ENCODE peak calls at places on chromosomes 5 and 9, in seven cellular contexts. P is Daoy; M is stimulated activated CD4-positive, alpha-beta T cell treated with anti-CD3 and anti-CD28 coated beads, Interleukin-15, amount 100 ng/mL, for 24 hours; J is pancreas; U is ACHN; K is uterus; E is ovary. C is an unnamed sample.

GRCh38 chr5:68344447-68345111 is 129.0 kb downstream of the PIK3R1 start:
- DNase-seq in M (peak), J (no peak), U (peak), E (no peak), P (peak), K (no peak), C (no peak)

GRCh38 chr5:136330353-136330913 is 34.9 kb downstream of the TRPC7 start:
- DNase-seq in P (no peak), K (no peak), E (no peak), M (no peak), U (no peak), J (no peak), C (peak)

GRCh38 chr5:52356311-52356918 is 431.3 kb upstream of the ITGA1 start:
- DNase-seq in E (no peak), K (no peak), U (peak), J (no peak), P (no peak), M (no peak), C (no peak)

GRCh38 chr9:137027369-137028012 is 546 bp downstream of the ABCA2 start:
- DNase-seq in J (no peak), P (peak), K (no peak), E (no peak), U (peak), M (no peak), C (no peak)

GRCh38 chr5:144104086-144104485 is 66.4 kb downstream of the YIPF5 start:
- DNase-seq in J (no peak), U (no peak), M (no peak), E (no peak), K (no peak), P (no peak), C (no peak)

GRCh38 chr9:114521846-114522245 is 16.6 kb upstream of the WHRN start:
- DNase-seq in J (no peak), M (no peak), P (peak), U (peak), E (no peak), K (no peak), C (no peak)

GRCh38 chr9:131562032-131562959 is 17.0 kb downstream of the PRRT1B start:
- DNase-seq in J (no peak), K (no peak), U (peak), E (no peak), M (no peak), P (peak), C (peak)

GRCh38 chr5:99077254-99077640 is 148.4 kb upstream of the CHD1 start:
- DNase-seq in M (no peak), K (no peak), E (no peak), U (no peak), J (no peak), P (no peak), C (no peak)

GRCh38 chr5:82406200-82406773 is 128.1 kb upstream of the RPS23 start:
- DNase-seq in K (peak), M (no peak), P (peak), E (no peak), J (no peak), U (no peak), C (no peak)

GRCh38 chr5:78984020-78984610 is 995 bp downstream of the ARSB start:
- DNase-seq in M (no peak), P (no peak), K (no peak), U (peak), E (no peak), J (no peak), C (no peak)

GRCh38 chr5:102778478-102778877 is 23.4 kb downstream of the PAM start:
- DNase-seq in J (no peak), U (no peak), E (no peak), K (no peak), M (no peak), P (peak), C (no peak)

GRCh38 chr9:81266086-81266485 is 423.3 kb downstream of the TLE1 start:
- DNase-seq in P (no peak), J (no peak), E (no peak), U (no peak), K (no peak), M (no peak), C (no peak)

GRCh38 chr9:133566382-133566781 is 31.9 kb downstream of the ADAMTSL2 start:
- DNase-seq in U (no peak), P (no peak), J (no peak), K (no peak), M (no peak), E (no peak), C (no peak)

GRCh38 chr5:87097664-87098063 is 170.0 kb upstream of the RASA1 start:
- DNase-seq in M (no peak), J (no peak), K (no peak), P (no peak), U (no peak), E (no peak), C (no peak)

GRCh38 chr5:103561670-103562069 is 919 bp downstream of the NUDT12 start:
- DNase-seq in U (peak), P (no peak), K (no peak), J (no peak), E (no peak), M (no peak), C (no peak)

GRCh38 chr5:35213608-35214007 is 16.7 kb downstream of the PRLR start:
- DNase-seq in E (no peak), J (peak), P (peak), M (peak), K (no peak), U (no peak), C (no peak)

GRCh38 chr5:72244862-72245371 is 75.1 kb downstream of the MRPS27 start:
- DNase-seq in P (peak), U (peak), E (no peak), K (peak), M (no peak), J (peak), C (no peak)

GRCh38 chr9:112174965-112175795 is at the start of gene SUSD1:
- DNase-seq in M (peak), K (no peak), E (peak), J (no peak), P (peak), U (peak), C (peak)

GRCh38 chr9:17742065-17742464 is 163.2 kb downstream of the SH3GL2 start:
- DNase-seq in P (peak), K (no peak), E (no peak), U (peak), J (no peak), M (no peak), C (no peak)

C was measured in left lung.